ENCODE peak calls at places on chromosomes 1 and 21, in nine cellular contexts. A is esophagus muscularis mucosa; E is upper lobe of right lung; B is A549; O is neuronal stem cell; U is CD8-positive, alpha-beta T cell; K is H1; G is uterus; H is heart right ventricle. N is an unnamed sample. For H3K4me1, the result is how much of the 10 kb centered on the place peaks cover.

GRCh38 chr1:89671775-89672488 is 39.0 kb downstream of the LRRC8C start:
- DNase-seq in A (no peak), U (no peak), H (no peak), B (peak), O (no peak), G (no peak), K (no peak), E (no peak), N (no peak)

GRCh38 chr1:156705918-156706646 is 699 bp upstream of the CRABP2 start:
- DNase-seq in H (peak), A (peak), B (peak), O (peak), K (peak), U (peak), E (no peak), G (peak), N (peak)

GRCh38 chr1:12296623-12297022 is 66.8 kb downstream of the VPS13D start:
- DNase-seq in K (no peak), G (no peak), A (no peak), U (no peak), E (no peak), B (no peak), H (no peak), O (no peak), N (no peak)

GRCh38 chr1:159141584-159142518 is 29.6 kb upstream of the CADM3 start:
- DNase-seq in O (peak), U (no peak), B (no peak), K (peak), E (no peak), H (no peak), G (no peak), A (no peak), N (no peak)

GRCh38 chr1:94688646-94689045 is 131.5 kb upstream of the SLC44A3 start:
- DNase-seq in G (no peak), E (no peak), K (peak), U (no peak), H (no peak), B (no peak), A (no peak), O (peak), N (no peak)

GRCh38 chr1:240663160-240663879 is 51.4 kb upstream of the GREM2 start:
- DNase-seq in E (no peak), H (no peak), K (no peak), U (no peak), B (no peak), A (no peak), G (no peak), O (no peak), N (no peak)

GRCh38 chr21:32994305-32994704 is 31.4 kb upstream of the OLIG2 start:
- DNase-seq in H (no peak), K (no peak), U (no peak), G (no peak), B (no peak), E (no peak), A (no peak), O (no peak), N (no peak)

GRCh38 chr1:177913762-177914540 is 55.9 kb downstream of the SEC16B start:
- DNase-seq in B (peak), A (no peak), E (no peak), O (peak), K (peak), G (no peak), H (no peak), U (no peak), N (no peak)

DNA sequence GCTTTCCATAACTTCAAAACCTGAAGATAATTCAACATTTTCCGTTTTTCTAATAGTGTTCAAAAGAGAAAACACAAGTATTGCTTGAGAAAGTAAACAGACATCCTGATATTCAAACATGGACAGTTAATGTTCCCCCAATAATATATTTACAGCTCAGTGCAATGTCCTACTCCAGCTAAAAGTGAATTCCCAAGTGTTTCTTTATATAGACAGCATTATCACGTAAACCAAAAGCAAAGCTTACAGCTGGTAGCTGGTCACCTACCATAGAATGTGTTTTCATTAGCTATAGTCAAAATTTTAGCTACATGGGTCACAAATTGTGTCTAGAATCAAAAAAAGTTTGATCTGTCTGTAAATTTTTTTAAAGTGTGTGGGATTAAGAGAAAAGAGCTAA is 34.9 kb downstream of the WLS start:
- DNase-seq in U (no peak), K (no peak), O (no peak), A (no peak), B (no peak), E (no peak), H (no peak), G (no peak), N (no peak)
- H3K27ac ChIP-seq in U (no peak), K (no peak), O (no peak), A (peak), B (no peak), E (no peak), H (no peak), G (no peak), N (no peak)

GRCh38 chr1:112538883-112539282 is 30.1 kb downstream of the WNT2B start:
- DNase-seq in B (no peak), E (no peak), H (no peak), U (no peak), A (no peak), K (no peak), O (no peak), G (no peak), N (no peak)
- H3K4me1 ChIP-seq in B (under half), E (under half), H (under half), U (under half), A (under half), K (under half), O (under half), G (under half), N (under half)

GRCh38 chr1:229011022-229011421 is 259.9 kb upstream of the RAB4A start:
- DNase-seq in U (no peak), O (no peak), B (no peak), A (no peak), E (no peak), H (no peak), K (no peak), G (no peak), N (no peak)
- H3K27ac ChIP-seq in U (no peak), O (no peak), B (no peak), A (no peak), E (no peak), H (no peak), K (no peak), G (no peak), N (no peak)

GRCh38 chr1:119828266-119828665 is 17.0 kb upstream of the REG4 start:
- DNase-seq in O (no peak), G (no peak), U (no peak), K (no peak), E (no peak), H (no peak), A (no peak), B (no peak), N (no peak)
- H3K4me1 ChIP-seq in O (under half), G (under half), U (under half), K (under half), E (under half), H (under half), A (under half), B (under half), N (under half)

GRCh38 chr1:205518616-205519540 is 14.4 kb downstream of the CDK18 start:
- DNase-seq in H (peak), A (no peak), U (no peak), B (no peak), E (no peak), G (no peak), O (no peak), K (no peak), N (peak)

GRCh38 chr1:205520709-205521108 is 16.2 kb downstream of the CDK18 start:
- DNase-seq in H (no peak), B (no peak), U (no peak), A (no peak), O (no peak), K (no peak), E (no peak), G (no peak), N (peak)

GRCh38 chr1:205517763-205518162 is 13.3 kb downstream of the CDK18 start:
- DNase-seq in G (no peak), O (no peak), K (no peak), U (no peak), B (no peak), H (no peak), E (no peak), A (no peak), N (peak)

GRCh38 chr1:205521646-205522150 is 17.2 kb downstream of the CDK18 start:
- DNase-seq in B (no peak), O (no peak), H (no peak), E (peak), K (no peak), A (no peak), G (no peak), U (no peak), N (no peak)

GRCh38 chr1:205519541-205520131 is 15.2 kb downstream of the CDK18 start:
- DNase-seq in G (peak), K (no peak), O (no peak), U (no peak), H (peak), B (no peak), E (no peak), A (no peak), N (peak)
- H3K27ac ChIP-seq in G (peak), K (no peak), O (no peak), U (no peak), H (peak), B (no peak), E (no peak), A (no peak), N (peak)

GRCh38 chr1:66437136-66437401 is 96.9 kb upstream of the SGIP1 start:
- DNase-seq in O (no peak), E (no peak), H (no peak), K (no peak), A (no peak), U (no peak), G (no peak), B (no peak), N (no peak)
- H3K4me1 ChIP-seq in O (under half), E (under half), H (under half), K (under half), A (under half), U (under half), G (under half), B (under half), N (under half)

DNA sequence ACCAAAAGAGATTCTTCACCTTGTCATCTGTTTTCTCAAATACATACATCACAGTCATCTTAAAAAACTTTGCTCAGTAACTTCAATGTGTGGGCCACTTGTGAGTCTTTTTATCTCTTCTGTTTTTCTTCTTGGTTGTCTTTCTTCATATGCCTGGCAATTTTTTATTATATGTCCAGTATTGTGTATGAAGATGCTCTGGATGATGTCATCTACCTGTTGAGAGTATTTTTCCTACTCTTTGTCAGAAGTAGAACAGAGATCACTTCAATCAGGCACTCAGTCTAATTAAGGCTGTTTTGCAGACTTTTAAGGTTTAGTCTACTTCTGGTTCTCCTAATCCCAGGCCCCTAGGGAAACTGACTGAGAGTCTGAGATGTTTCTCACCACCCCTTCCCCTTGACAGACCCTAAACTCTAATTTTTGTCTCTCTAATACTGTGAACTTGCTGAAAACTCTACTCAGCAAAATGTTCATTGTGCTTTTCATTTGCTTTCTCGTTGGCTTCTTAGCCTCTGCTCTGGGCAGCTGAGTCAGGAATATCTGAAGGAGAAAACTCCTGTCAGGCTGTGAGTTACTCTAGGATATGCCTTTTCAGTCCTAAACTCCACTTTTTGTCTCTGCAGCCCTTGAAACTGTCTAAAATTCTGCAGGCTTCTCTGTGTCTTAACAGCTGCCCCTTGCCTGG is 33.0 kb upstream of the DNAJC6 start:
- DNase-seq in E (no peak), B (no peak), H (no peak), U (no peak), A (no peak), K (no peak), O (no peak), G (no peak), N (no peak)
- H3K27ac ChIP-seq in E (no peak), B (no peak), H (no peak), U (no peak), A (no peak), K (no peak), O (peak), G (no peak), N (no peak)

GRCh38 chr1:8925406-8925805 is 20.3 kb upstream of the CA6 start:
- DNase-seq in O (no peak), H (no peak), U (no peak), G (no peak), A (no peak), K (no peak), B (no peak), E (no peak), N (no peak)
- H3K4me1 ChIP-seq in O (under half), H (under half), U (under half), G (under half), A (under half), K (under half), B (under half), E (under half), N (under half)